ENCODE peak calls at places on chromosomes 6 and 20, in eight cellular contexts. R is psoas muscle, U is GM12865, F is omental fat pad, Q is fibroblast of lung, I is heart left ventricle, S is IMR-90, N is cardiac fibroblast. Y is an unnamed sample.

GRCh38 chr20:17875106-17875980 is 93.3 kb downstream of the SNX5 start:
- DNase-seq in N (peak), R (peak), Q (peak), I (no peak), U (no peak), S (peak), F (peak), Y (peak)

GRCh38 chr6:24205020-24205492 is 79.0 kb downstream of the NRSN1 start:
- DNase-seq in F (no peak), U (peak), I (no peak), Q (peak), S (peak), R (no peak), N (peak), Y (no peak)

GRCh38 chr6:142416179-142416578 is 114.4 kb downstream of the ADGRG6 start:
- DNase-seq in S (peak), F (no peak), Q (peak), N (peak), R (no peak), U (no peak), I (no peak), Y (peak)

GRCh38 chr20:51424270-51425041 is 118.1 kb downstream of the NFATC2 start:
- DNase-seq in F (no peak), S (no peak), Q (no peak), I (no peak), U (no peak), R (no peak), N (no peak), Y (no peak)

GRCh38 chr6:116564921-116565872 is 6.1 kb upstream of the RWDD1 start:
- DNase-seq in I (peak), U (no peak), S (no peak), N (peak), F (no peak), R (peak), Q (peak), Y (no peak)

GRCh38 chr6:39698789-39699188 is 26.4 kb downstream of the KIF6 start:
- DNase-seq in N (no peak), F (no peak), S (no peak), R (no peak), I (no peak), U (no peak), Q (no peak), Y (no peak)

GRCh38 chr6:5379647-5380242 is 118.4 kb downstream of the FARS2 start:
- DNase-seq in Q (no peak), N (peak), I (no peak), S (peak), U (peak), R (no peak), F (no peak), Y (no peak)

GRCh38 chr6:150813319-150813992 is 52.0 kb upstream of the MTHFD1L start:
- DNase-seq in N (peak), R (no peak), U (peak), S (peak), F (no peak), I (no peak), Q (peak), Y (no peak)

GRCh38 chr20:41314386-41314785 is 3.1 kb downstream of the ZHX3 start:
- DNase-seq in Q (no peak), S (no peak), F (no peak), U (no peak), N (peak), R (no peak), I (no peak), Y (no peak)

GRCh38 chr6:66900081-66900770 is 1193.2 kb upstream of the EYS start:
- DNase-seq in R (no peak), I (no peak), N (peak), F (no peak), U (no peak), S (no peak), Q (peak), Y (no peak)

GRCh38 chr6:52574709-52575489 is 2.0 kb downstream of the TRAM2 start:
- DNase-seq in N (peak), I (no peak), Q (peak), U (peak), S (no peak), R (no peak), F (no peak), Y (no peak)

GRCh38 chr20:63957004-63957689 is 931 bp upstream of the UCKL1 start:
- DNase-seq in R (peak), U (peak), F (no peak), Q (peak), I (no peak), S (peak), N (peak), Y (no peak)

GRCh38 chr6:164106345-164106769 is 691.8 kb downstream of the QKI start:
- DNase-seq in F (no peak), Q (peak), R (peak), N (peak), U (peak), I (no peak), S (no peak), Y (no peak)

GRCh38 chr20:49700411-49701185 is 13.1 kb downstream of the B4GALT5 start:
- DNase-seq in R (no peak), F (no peak), S (peak), I (no peak), U (no peak), N (peak), Q (peak), Y (peak)

GRCh38 chr6:21918081-21918480 is 324.5 kb downstream of the SOX4 start:
- DNase-seq in S (no peak), F (no peak), N (no peak), U (no peak), Q (no peak), I (no peak), R (no peak), Y (no peak)

GRCh38 chr20:36784900-36785299 is 11.3 kb upstream of the DSN1 start:
- DNase-seq in R (peak), I (no peak), S (peak), F (no peak), Q (peak), N (peak), U (no peak), Y (no peak)

GRCh38 chr20:24745617-24746350 is 203.3 kb upstream of the CST7 start:
- DNase-seq in F (no peak), U (no peak), I (no peak), Q (no peak), S (no peak), N (no peak), R (no peak), Y (no peak)

GRCh38 chr6:1263039-1263849 is 48.7 kb upstream of the FOXQ1 start:
- DNase-seq in Q (peak), I (no peak), N (no peak), U (no peak), S (no peak), F (no peak), R (no peak), Y (peak)

GRCh38 chr6:43856005-43856765 is 86.2 kb downstream of the VEGFA start:
- DNase-seq in R (peak), F (no peak), U (no peak), Q (peak), S (peak), I (no peak), N (peak), Y (no peak)
- TF ChIP-seq CTCF in R (peak), F (no peak), U (no peak), Q (peak), S (peak), I (no peak), N (peak), Y (peak)

GRCh38 chr20:7358670-7359069 is 581.6 kb downstream of the HAO1 start:
- DNase-seq in S (no peak), F (no peak), R (no peak), N (no peak), Q (no peak), U (no peak), I (no peak), Y (no peak)

GRCh38 chr20:7359739-7360138 is 580.5 kb downstream of the HAO1 start:
- DNase-seq in Q (no peak), U (no peak), I (no peak), F (no peak), N (no peak), S (no peak), R (no peak), Y (no peak)

GRCh38 chr20:7352165-7352564 is 584.7 kb downstream of the BMP2 start:
- DNase-seq in I (no peak), S (no peak), Q (no peak), N (no peak), R (no peak), U (no peak), F (no peak), Y (no peak)

DNA sequence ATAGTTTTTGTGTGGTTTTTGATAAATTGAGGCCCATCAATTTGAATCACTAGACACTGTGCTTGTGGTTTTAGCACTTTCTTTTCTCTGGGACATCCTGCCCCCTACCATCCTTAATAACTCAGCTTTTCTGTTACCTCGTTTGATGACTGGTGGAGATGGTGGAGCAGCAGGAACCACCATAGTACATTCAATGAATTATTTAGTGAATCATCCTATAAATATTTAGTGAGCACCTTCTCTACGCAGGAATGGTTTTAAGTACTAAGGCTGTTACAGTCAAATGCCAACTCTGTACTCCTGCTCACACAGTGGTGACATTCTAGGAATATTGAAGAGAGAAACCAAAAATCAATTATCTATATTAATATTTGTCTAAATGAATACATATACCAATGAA is 585.2 kb downstream of the HAO1 start:
- DNase-seq in R (no peak), Q (no peak), S (no peak), N (no peak), F (no peak), U (no peak), I (no peak), Y (no peak)
- TF ChIP-seq CTCF in R (no peak), Q (no peak), S (no peak), N (no peak), F (no peak), U (no peak), I (no peak), Y (no peak)

DNA sequence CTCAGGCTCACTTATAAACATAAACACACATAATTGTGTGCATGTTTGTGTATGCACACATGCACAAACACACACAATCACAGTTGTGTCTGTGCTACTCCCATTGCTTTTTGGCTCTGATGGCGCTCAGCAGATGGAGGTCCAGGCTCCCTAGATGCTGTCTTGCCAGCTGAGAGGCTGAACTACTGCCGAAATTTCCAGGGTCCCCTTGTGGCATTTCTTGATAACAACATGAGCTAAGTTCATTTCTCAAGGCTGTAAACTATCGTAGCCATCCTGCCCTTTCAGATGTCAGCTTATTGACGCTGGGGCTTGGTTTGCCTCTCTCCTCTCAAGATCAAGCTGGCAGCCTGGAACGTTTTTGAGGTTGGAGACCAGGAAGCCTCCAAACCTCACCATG is 313.9 kb upstream of the RNF24 start:
- DNase-seq in I (no peak), S (no peak), N (no peak), Q (no peak), U (no peak), R (no peak), F (no peak), Y (no peak)
- TF ChIP-seq CTCF in I (no peak), S (no peak), N (no peak), Q (no peak), U (no peak), R (no peak), F (no peak), Y (no peak)

DNA sequence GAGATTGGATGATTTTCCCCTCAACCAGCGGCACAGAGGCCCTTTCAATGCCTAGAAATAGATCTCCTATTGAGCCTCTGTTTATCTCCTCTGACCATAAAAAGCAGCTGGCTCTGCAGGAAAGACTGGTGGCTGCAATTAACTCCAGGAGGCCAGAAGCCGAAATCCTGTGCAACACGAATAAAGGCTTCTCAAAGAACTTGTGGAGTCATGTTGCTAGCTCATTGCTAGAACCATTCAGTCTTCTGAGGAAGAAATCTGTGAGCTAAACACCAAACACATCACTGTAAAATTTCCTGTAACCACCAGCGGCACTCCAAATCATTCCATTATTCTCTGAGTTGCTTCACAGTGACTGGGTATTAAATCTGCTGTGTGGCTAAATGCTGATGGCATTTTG is 49.1 kb upstream of the TPD52L1 start:
- DNase-seq in N (peak), F (no peak), I (no peak), Q (peak), U (no peak), S (peak), R (no peak), Y (peak)
- TF ChIP-seq CTCF in N (no peak), F (no peak), I (no peak), Q (no peak), U (no peak), S (no peak), R (no peak), Y (no peak)

GRCh38 chr6:44073612-44074382 is 53.5 kb downstream of the MRPL14 start:
- DNase-seq in N (no peak), F (no peak), S (no peak), U (peak), R (no peak), Q (no peak), I (no peak), Y (no peak)
- TF ChIP-seq CTCF in N (no peak), F (no peak), S (no peak), U (peak), R (peak), Q (peak), I (no peak), Y (peak)

DNA sequence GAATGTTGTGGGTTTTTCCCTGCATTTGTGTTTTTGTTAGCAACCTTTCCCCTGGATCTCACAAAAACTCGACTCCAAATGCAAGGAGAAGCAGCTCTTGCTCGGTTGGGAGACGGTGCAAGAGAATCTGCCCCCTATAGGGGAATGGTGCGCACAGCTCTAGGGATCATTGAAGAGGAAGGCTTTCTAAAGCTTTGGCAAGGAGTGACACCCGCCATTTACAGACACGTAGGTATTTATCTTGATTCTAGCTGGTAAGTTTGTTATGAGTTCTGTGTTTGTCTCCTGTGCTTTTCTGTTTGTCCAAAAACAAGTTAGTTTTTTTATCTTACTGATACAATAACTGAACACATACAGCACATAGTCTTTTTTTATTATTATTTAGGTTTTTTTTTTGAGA is 3.0 kb downstream of the SLC25A27 start:
- DNase-seq in I (no peak), R (no peak), F (no peak), N (no peak), Q (no peak), U (peak), S (no peak), Y (no peak)
- TF ChIP-seq CTCF in I (peak), R (peak), F (no peak), N (peak), Q (peak), U (no peak), S (no peak), Y (peak)

DNA sequence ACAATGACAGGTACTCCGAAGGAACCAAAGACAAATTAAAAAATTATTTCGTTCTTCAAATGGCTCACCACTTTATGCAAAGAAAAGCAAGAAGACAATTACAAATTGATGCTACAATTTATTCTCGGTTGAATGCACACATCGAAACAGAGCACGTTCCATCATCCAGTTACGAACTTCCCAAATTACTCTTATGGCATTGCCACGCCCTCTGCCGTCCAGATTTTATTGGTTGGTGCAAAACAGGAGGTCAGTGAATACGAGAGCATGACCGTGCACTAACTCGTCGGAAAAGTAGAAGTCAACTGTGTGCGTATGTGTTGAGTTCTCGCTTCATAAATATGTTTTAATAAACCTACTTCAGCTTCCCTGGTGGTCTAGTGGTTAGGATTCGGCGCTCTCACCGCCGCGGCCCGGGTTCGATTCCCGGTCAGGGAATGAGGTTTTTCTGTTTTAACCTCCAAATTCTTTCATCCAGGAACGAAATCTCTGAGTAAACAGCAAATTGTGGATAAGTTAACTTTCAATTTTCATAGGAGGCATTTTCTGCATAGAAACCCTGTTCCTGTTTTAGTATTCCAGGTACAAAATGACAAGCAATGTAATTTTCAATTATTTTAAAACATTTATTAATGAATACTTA is 23.2 kb downstream of the ZNF311 start:
- DNase-seq in Q (peak), F (peak), S (peak), N (peak), R (peak), U (peak), I (peak), Y (peak)
- TF ChIP-seq CTCF in Q (no peak), F (no peak), S (no peak), N (no peak), R (no peak), U (no peak), I (no peak), Y (no peak)